ENCODE peak calls at places on chromosomes 6 and 20, in seven cellular contexts. I is adrenal gland, K is ovary, R is transverse colon, W is stomach, U is heart left ventricle, Q is upper lobe of left lung. G is an unnamed sample.
A peak's percentile ranks its signal among the peaks of the same experiment; 100 is the strongest.

GRCh38 chr6:15527838-15528617 is 134.8 kb downstream of the DTNBP1 start:
- DNase-seq in R (no peak), I (no peak), U (no peak), Q (no peak), W (no peak), K (no peak), G (no peak)

GRCh38 chr20:24004470-24004869 is 15.9 kb upstream of the GGTLC1 start:
- DNase-seq in Q (no peak), U (no peak), R (no peak), K (no peak), I (no peak), W (no peak), G (no peak)

GRCh38 chr6:16483315-16483875 is 245.0 kb downstream of the GMPR start:
- DNase-seq in I (no peak), Q (no peak), U (no peak), W (no peak), K (no peak), R (no peak), G (no peak)

GRCh38 chr20:38805958-38806854 is 709 bp downstream of the PPP1R16B start:
- DNase-seq in R (peak; percentile 38), Q (peak; percentile 87), U (peak; percentile 33), W (no peak), I (no peak), K (no peak), G (peak; percentile 80)

GRCh38 chr6:130670142-130670541 is 157.1 kb upstream of the SMLR1 start:
- DNase-seq in I (no peak), W (no peak), R (no peak), U (no peak), K (no peak), Q (no peak), G (peak; percentile 20)

GRCh38 chr6:44976677-44977405 is 351.3 kb upstream of the RUNX2 start:
- DNase-seq in U (no peak), I (no peak), Q (no peak), R (no peak), K (no peak), W (no peak), G (no peak)

GRCh38 chr20:13525225-13525940 is 113.3 kb downstream of the TASP1 start:
- DNase-seq in R (no peak), W (no peak), K (no peak), Q (no peak), I (peak; percentile 5), U (no peak), G (peak; percentile 41)

GRCh38 chr20:37541326-37541725 is 13.7 kb upstream of the BLCAP start:
- DNase-seq in K (no peak), W (no peak), Q (no peak), I (no peak), U (no peak), R (no peak), G (peak; percentile 28)

GRCh38 chr6:143333081-143333480 is 117.4 kb downstream of the ADAT2 start:
- DNase-seq in U (no peak), I (no peak), Q (no peak), K (no peak), W (no peak), R (no peak), G (no peak)

GRCh38 chr6:116251568-116252384 is 2.1 kb downstream of the TSPYL4 start:
- DNase-seq in Q (no peak), K (no peak), I (peak; percentile 7), U (no peak), W (no peak), R (no peak), G (no peak)

GRCh38 chr6:143634486-143634885 is 43.3 kb upstream of the PHACTR2 start:
- DNase-seq in K (no peak), Q (no peak), W (no peak), I (no peak), R (no peak), U (no peak), G (no peak)

GRCh38 chr6:33023536-33023935 is 14.1 kb upstream of the HLA-DOA start:
- DNase-seq in I (no peak), R (no peak), W (no peak), Q (no peak), U (no peak), K (no peak), G (no peak)

GRCh38 chr20:5400164-5400762 is 83.5 kb upstream of the PROKR2 start:
- DNase-seq in K (no peak), W (no peak), U (no peak), R (no peak), Q (no peak), I (peak; percentile 21), G (no peak)

GRCh38 chr6:104930939-104931338 is 26.0 kb upstream of the LIN28B start:
- DNase-seq in W (no peak), I (no peak), K (no peak), R (no peak), U (no peak), Q (no peak), G (no peak)
- TF ChIP-seq POLR2A in W (no peak), I (no peak), K (no peak), R (no peak), U (no peak), Q (no peak), G (no peak)

DNA sequence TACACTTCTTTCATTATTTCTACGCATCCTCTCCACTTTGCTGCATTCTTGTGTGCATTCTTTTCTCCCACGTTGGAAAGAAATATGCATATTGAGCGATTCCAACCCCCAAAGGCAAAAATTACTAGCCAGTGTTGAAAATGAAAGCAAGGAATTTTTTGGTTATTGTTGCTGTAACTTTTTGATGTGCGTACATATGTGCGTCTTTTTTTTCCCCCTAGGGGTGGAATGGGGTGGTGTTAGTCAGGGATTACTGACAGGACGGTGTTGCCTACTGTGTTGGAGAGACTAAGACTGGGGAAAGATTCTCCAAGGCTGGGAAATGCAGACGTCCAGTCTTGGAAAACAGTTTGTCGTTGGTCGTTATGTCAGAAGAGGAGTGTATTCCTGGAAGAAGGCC is 44.2 kb upstream of the ESR1 start:
- DNase-seq in R (no peak), Q (no peak), W (no peak), K (peak; percentile 27), I (peak; percentile 30), U (no peak), G (no peak)
- TF ChIP-seq CTCF in R (no peak), Q (no peak), W (no peak), K (peak; percentile 57), I (no peak), U (peak; percentile 14), G (no peak)

DNA sequence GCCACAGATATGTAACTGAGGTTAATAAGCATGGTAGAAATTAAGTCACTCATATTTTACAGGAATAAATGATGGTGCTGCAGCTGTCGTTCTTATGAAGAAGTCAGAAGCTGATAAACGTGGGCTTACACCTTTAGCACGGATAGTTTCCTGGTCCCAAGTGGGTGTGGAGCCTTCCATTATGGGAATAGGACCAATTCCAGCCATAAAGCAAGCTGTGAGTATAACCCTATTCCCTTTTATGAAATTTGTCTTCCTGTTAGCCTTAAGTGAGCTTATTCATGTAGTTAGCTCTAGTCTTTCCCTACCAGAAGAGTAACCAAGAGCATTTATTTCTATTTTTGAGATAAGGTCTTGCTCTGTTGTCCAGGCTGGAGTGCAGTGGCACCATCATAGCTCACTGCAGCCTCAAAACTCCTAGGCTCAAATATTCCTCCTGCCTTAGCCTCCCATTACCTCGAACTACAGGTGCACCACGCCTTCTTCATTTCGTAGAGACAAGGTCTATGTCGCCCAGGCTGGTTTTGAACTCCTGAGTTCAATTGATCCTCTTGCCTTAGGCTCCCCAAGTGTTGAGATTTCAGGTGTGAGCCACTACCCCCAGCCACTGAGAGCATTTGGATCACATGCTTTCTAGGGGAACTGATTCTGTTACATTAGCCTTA is 12.0 kb downstream of the TCP1 start:
- DNase-seq in K (no peak), W (no peak), I (no peak), U (no peak), R (peak; percentile 56), Q (no peak), G (no peak)
- TF ChIP-seq POLR2A in K (no peak), W (no peak), I (no peak), U (no peak), R (peak; percentile 13), Q (no peak), G (no peak)

DNA sequence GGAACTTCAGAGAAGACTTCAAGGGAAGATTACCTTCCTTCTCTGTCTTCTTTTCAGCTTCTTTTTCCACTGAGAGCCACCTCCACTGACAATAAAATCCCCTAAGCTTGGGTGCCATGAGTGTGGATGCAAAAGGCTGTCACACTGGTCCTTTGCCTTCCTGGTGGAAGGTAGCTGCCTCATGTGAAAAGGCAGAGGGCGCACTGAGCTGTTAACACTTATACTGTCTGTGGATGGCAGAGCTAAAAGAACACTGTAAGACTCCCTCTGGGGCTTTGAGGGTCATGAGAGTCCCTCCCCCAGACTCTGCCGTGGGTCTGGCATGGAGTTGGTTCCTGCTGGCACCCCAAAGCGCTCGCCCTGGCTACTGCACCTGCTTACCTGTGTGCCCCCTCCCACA is 536.7 kb upstream of the IMPG1 start:
- DNase-seq in I (no peak), R (no peak), U (no peak), Q (peak; percentile 13), K (no peak), W (no peak), G (no peak)
- TF ChIP-seq CTCF in I (no peak), R (no peak), U (no peak), Q (no peak), K (no peak), W (no peak), G (no peak)

GRCh38 chr6:70684794-70685493 is 17.3 kb downstream of the SMAP1 start:
- DNase-seq in R (no peak), I (no peak), K (no peak), U (no peak), W (no peak), Q (no peak), G (no peak)
- TF ChIP-seq POLR2A in R (no peak), I (no peak), K (no peak), U (no peak), W (no peak), Q (no peak), G (no peak)

DNA sequence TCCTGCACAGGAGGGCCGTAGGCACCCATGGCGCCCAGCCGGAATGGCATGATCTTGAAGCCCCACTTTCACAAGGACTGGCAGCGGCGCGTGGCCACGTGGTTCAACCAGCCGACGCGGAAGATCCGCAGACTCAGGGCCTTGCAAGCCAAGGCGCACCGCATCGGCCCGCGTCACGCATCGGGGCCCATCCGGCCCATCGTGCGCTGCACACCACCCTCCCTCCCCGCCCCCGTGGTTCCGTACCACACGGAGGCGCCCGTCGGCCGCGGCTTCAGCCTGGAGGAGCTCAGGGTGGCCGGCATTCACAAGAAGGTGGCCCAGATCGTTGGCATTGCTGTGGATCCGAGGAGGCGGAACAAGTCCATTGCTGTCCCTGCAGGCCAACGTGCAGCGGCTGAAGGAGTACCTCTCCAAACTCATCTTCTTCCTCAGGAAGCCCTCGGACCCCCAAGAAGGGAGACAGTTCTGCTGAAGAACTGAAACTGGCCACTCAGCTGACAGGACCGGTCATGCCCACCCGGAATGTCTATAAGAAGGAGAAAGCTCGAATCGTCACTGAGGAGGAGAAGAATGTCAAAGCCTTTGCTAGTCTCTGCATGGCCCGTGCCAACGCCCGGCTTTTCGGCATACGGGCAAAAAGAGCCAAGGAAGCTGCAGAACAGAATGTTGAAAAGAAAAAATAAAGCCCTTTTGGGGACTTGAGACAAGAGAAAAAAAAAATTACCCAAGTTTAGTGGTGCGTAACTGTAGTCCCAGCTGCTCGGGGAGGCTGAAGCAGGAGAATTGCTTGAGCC is 9.9 kb upstream of the NCOA5 start:
- DNase-seq in K (no peak), Q (peak; percentile 89), U (no peak), W (no peak), R (peak; percentile 42), I (peak; percentile 8), G (no peak)
- TF ChIP-seq CTCF in K (no peak), Q (peak; percentile 29), U (peak; percentile 27), W (no peak), R (no peak), I (no peak), G (no peak)